ENCODE peak calls at places on chromosomes 13 and 19, in four cellular contexts. I is fibroblast of mammary gland, J is neural progenitor cell, L is uterus. Y is an unnamed sample.

GRCh38 chr13:100721885-100722512 is 47.4 kb upstream of the TMTC4 start:
- DNase-seq in I (peak; percentile 60), J (peak; percentile 66), L (no peak), Y (peak; percentile 75)

GRCh38 chr19:2578391-2578826 is 102.5 kb downstream of the GADD45B start:
- DNase-seq in I (peak; percentile 35), J (peak; percentile 43), L (no peak), Y (peak; percentile 52)

GRCh38 chr19:39166571-39167391 is 30.0 kb upstream of the NCCRP1 start:
- DNase-seq in I (no peak), J (peak; percentile 40), L (peak; percentile 78), Y (no peak)

GRCh38 chr13:73835138-73835721 is 299.0 kb downstream of the KLF12 start:
- DNase-seq in I (peak; percentile 59), J (peak; percentile 44), L (no peak), Y (peak; percentile 16)

GRCh38 chr19:2624537-2625091 is 77.9 kb downstream of the GNG7 start:
- DNase-seq in I (no peak), J (peak; percentile 43), L (no peak), Y (no peak)

GRCh38 chr19:18650468-18651001 is 13.7 kb downstream of the KLHL26 start:
- DNase-seq in I (peak; percentile 84), J (peak; percentile 37), L (peak; percentile 76), Y (peak; percentile 85)

GRCh38 chr13:40060318-40061007 is 405.0 kb downstream of the COG6 start:
- DNase-seq in I (peak; percentile 99), J (no peak), L (peak; percentile 89), Y (peak; percentile 75)

GRCh38 chr19:19745496-19746285 is 12.8 kb upstream of the ZNF14 start:
- DNase-seq in I (no peak), J (no peak), L (no peak), Y (no peak)

GRCh38 chr19:39428309-39429112 is 7.2 kb downstream of the RPS16 start:
- DNase-seq in I (peak; percentile 89), J (peak; percentile 91), L (peak; percentile 67), Y (peak; percentile 95)

GRCh38 chr19:13066933-13067831 is 35.5 kb downstream of the LYL1 start:
- DNase-seq in I (no peak), J (no peak), L (no peak), Y (no peak)

GRCh38 chr13:75294110-75294509 is 187.9 kb downstream of the TBC1D4 start:
- DNase-seq in I (no peak), J (no peak), L (no peak), Y (no peak)

GRCh38 chr13:112849500-112849899 is 119.5 kb upstream of the MCF2L start:
- DNase-seq in I (peak; percentile 10), J (no peak), L (peak; percentile 16), Y (peak; percentile 19)

GRCh38 chr19:5989388-5990074 is 11.6 kb upstream of the RANBP3 start:
- DNase-seq in I (no peak), J (no peak), L (no peak), Y (no peak)

GRCh38 chr13:62512194-62513141 is 1096.8 kb upstream of the PCDH20 start:
- DNase-seq in I (peak; percentile 40), J (peak; percentile 69), L (no peak), Y (peak; percentile 7)
- TF ChIP-seq CTCF in I (peak; percentile 72), J (peak; percentile 73), L (no peak), Y (peak; percentile 60)

DNA sequence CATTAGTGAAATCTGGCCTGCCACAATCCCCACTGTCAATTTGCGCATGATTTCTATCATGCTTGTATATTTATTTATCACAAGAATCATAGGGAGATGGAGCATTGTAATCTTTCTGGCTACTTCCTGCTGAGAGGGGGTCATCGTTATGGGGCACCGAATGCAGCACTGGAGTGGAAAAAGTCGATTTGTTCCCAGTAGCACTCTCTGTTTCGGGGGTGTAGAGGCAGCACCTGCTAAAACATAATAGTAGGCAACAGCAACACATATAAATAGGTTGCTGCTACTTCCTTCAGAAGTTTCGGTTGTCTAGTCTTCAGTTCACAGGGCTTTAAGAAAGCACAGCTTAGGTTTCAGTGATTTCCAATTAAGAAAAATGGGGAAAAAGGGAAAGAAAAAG is 23.4 kb upstream of the CEACAM21 start:
- DNase-seq in I (no peak), J (no peak), L (no peak), Y (no peak)
- H3K4me3 ChIP-seq in I (no peak overlapping the region), J (no peak overlapping the region), L (no peak overlapping the region), Y (no peak overlapping the region)

GRCh38 chr19:50214699-50215543 is 11.5 kb downstream of the MYH14 start:
- DNase-seq in I (no peak), J (peak; percentile 61), L (no peak), Y (no peak)
- TF ChIP-seq CTCF in I (no peak), J (no peak), L (no peak), Y (no peak)

DNA sequence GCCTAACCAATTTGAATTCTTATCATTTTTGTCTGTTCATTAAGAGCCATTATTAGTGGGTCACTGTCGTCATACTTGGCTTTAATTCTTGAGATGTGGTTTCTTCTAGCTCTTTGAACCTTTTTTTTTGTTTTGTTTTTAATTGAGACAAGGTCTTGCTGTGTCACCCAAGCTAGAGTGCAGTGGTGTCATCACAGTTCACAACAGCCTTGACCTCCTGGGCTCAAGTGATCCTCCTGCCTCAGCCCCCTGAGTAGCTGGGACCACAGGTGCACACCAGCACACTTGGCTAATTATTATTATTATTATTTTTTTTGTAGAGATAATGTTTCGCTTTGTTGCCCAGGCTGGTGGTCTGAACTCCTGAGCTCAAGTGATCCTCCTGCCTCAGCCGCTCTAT is 25.8 kb upstream of the LDLR start:
- DNase-seq in I (no peak), J (no peak), L (no peak), Y (no peak)
- H3K4me3 ChIP-seq in I (no peak overlapping the region), J (no peak overlapping the region), L (no peak overlapping the region), Y (no peak overlapping the region)

DNA sequence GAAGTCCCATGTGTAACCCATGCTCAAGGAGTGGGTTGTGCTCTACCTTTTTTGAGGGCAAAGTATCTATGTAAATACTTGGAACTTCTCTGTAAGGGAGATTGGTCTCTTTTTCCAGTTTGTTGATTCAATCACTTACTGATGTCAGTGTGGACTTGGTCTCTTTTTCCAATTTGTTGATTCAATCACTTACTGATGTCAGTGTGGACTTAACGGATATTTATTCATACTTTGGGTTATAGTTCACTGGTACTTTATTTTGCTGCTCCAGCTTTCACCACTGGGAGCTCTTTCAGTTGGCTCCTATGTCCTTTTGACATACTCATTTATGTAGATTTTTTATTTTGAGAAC is 36.4 kb downstream of the COG3 start:
- DNase-seq in I (no peak), J (no peak), L (no peak), Y (no peak)
- TF ChIP-seq CTCF in I (no peak), J (no peak), L (no peak), Y (no peak)

GRCh38 chr13:108220042-108220441 is 1.9 kb downstream of the ABHD13 start:
- DNase-seq in I (no peak), J (no peak), L (no peak), Y (no peak)
- H3K4me3 ChIP-seq in I (no peak overlapping the region), J (no peak overlapping the region), L (no peak overlapping the region), Y (no peak overlapping the region)

GRCh38 chr19:41707502-41707812 is 969 bp upstream of the CEACAM5 start:
- DNase-seq in I (no peak), J (no peak), L (no peak), Y (no peak)

GRCh38 chr19:41707871-41708371 is 505 bp upstream of the CEACAM5 start:
- DNase-seq in I (no peak), J (no peak), L (no peak), Y (no peak)

GRCh38 chr19:41708481-41708880 is at the start of gene CEACAM5:
- DNase-seq in I (no peak), J (no peak), L (no peak), Y (no peak)

GRCh38 chr19:41705393-41706174 is 2.8 kb upstream of the CEACAM5 start:
- DNase-seq in I (peak; percentile 4), J (peak; percentile 16), L (no peak), Y (no peak)

DNA sequence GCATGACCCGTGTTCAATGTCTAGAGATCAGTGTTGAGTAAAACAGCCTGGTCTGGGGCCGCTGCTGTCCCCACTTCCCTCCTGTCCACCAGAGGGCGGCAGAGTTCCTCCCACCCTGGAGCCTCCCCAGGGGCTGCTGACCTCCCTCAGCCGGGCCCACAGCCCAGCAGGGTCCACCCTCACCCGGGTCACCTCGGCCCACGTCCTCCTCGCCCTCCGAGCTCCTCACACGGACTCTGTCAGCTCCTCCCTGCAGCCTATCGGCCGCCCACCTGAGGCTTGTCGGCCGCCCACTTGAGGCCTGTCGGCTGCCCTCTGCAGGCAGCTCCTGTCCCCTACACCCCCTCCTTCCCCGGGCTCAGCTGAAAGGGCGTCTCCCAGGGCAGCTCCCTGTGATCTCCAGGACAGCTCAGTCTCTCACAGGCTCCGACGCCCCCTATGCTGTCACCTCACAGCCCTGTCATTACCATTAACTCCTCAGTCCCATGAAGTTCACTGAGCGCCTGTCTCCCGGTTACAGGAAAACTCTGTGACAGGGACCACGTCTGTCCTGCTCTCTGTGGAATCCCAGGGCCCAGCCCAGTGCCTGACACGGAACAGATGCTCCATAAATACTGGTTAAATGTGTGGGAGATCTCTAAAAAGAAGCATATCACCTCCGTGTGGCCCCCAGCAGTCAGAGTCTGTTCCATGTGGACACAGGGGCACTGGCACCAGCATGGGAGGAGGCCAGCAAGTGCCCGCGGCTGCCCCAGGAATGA is 1.5 kb upstream of the CEACAM5 start:
- DNase-seq in I (peak; percentile 22), J (peak; percentile 12), L (no peak), Y (no peak)
- TF ChIP-seq CTCF in I (peak; percentile 48), J (peak; percentile 38), L (no peak), Y (peak; percentile 62)

GRCh38 chr19:28023064-28023463 is 1189.9 kb downstream of the UQCRFS1 start:
- DNase-seq in I (peak; percentile 1), J (no peak), L (no peak), Y (no peak)

GRCh38 chr19:28022506-28022905 is 1190.4 kb downstream of the UQCRFS1 start:
- DNase-seq in I (no peak), J (no peak), L (no peak), Y (no peak)

GRCh38 chr19:28019901-28020300 is 1193.0 kb downstream of the UQCRFS1 start:
- DNase-seq in I (no peak), J (no peak), L (no peak), Y (no peak)

GRCh38 chr19:28020631-28021315 is 1192.2 kb downstream of the UQCRFS1 start:
- DNase-seq in I (no peak), J (peak; percentile 7), L (no peak), Y (no peak)

DNA sequence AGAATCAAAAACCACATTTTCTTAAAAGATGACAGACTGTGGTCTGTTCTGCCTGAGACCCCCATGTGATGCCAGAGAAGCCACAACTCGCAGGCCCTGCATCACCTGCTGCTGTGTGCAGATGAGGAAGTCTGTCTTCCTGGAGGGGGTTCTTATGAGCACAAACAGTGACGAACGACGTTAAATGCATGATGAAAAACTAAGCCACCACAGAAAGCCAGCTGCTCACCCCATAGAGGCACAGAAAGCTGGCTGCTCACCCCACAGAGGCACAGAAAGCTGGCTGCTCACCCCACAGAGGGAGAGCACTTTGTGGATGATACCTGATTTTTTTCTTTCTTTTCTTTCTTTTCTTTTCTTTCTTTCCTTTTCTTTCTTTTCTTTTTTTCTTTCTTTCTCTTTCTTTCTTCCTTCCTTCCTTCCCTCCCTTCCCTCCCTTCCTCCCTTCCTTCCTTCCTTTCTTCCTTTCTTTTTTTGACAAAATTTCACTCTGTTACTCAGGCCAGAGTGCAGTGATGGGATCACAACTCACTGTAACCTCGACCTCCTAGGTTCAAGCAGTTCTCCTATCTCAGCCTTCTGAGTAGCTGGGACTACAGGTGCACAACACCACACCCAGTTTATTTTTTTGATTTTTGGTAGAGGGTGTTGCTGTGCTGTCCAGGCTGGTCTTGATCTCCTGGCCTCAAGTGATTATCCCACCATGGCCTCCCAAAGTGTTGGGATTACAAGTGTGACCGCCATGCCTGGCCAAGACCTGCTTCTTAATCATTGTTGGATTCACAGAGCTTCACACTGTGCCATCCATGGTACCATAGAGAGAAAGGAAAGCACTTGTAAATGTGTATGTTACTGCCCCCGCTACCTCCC is 1191.4 kb downstream of the UQCRFS1 start:
- DNase-seq in I (no peak), J (no peak), L (no peak), Y (no peak)
- H3K4me3 ChIP-seq in I (no peak overlapping the region), J (no peak overlapping the region), L (no peak overlapping the region), Y (no peak overlapping the region)

Y was measured in foreskin fibroblast.